ENCODE peak calls at places on chromosomes 3 and 15, in nine cellular contexts. One of them, this sample, is unnamed.

GRCh38 chr15:58738051-58738707 is 11.3 kb downstream of the ADAM10 start:
- DNase-seq in EL: peak
- DNase-seq in CD8-positive, alpha-beta memory T cell: no peak
- DNase-seq in activated CD8-positive, alpha-beta memory T cell treated with anti-CD3 and anti-CD28 coated beads for 48 hours: no peak
- DNase-seq in GM20000: no peak
- DNase-seq in RCC 7860: no peak
- DNase-seq in tibial nerve: no peak
- DNase-seq in stimulated activated CD4-positive, alpha-beta T cell treated with anti-CD3 and anti-CD28 coated beads, Interleukin-15, amount 100 ng/mL, for 1 hour: no peak
- DNase-seq in H7: no peak
- DNase-seq in this sample: no peak

GRCh38 chr3:20190991-20191390 is 5.0 kb upstream of the SGO1 start:
- DNase-seq in EL: no peak
- DNase-seq in CD8-positive, alpha-beta memory T cell: no peak
- DNase-seq in activated CD8-positive, alpha-beta memory T cell treated with anti-CD3 and anti-CD28 coated beads for 48 hours: no peak
- DNase-seq in GM20000: no peak
- DNase-seq in RCC 7860: no peak
- DNase-seq in tibial nerve: no peak
- DNase-seq in stimulated activated CD4-positive, alpha-beta T cell treated with anti-CD3 and anti-CD28 coated beads, Interleukin-15, amount 100 ng/mL, for 1 hour: no peak
- DNase-seq in H7: no peak
- DNase-seq in this sample: no peak

GRCh38 chr3:183818706-183819624 is 6.4 kb downstream of the MAP6D1 start:
- DNase-seq in EL: no peak
- DNase-seq in CD8-positive, alpha-beta memory T cell: no peak
- DNase-seq in activated CD8-positive, alpha-beta memory T cell treated with anti-CD3 and anti-CD28 coated beads for 48 hours: no peak
- DNase-seq in GM20000: no peak
- DNase-seq in RCC 7860: no peak
- DNase-seq in tibial nerve: no peak
- DNase-seq in stimulated activated CD4-positive, alpha-beta T cell treated with anti-CD3 and anti-CD28 coated beads, Interleukin-15, amount 100 ng/mL, for 1 hour: no peak
- DNase-seq in H7: peak
- DNase-seq in this sample: no peak

GRCh38 chr3:4963669-4964589 is 15.3 kb upstream of the BHLHE40 start:
- DNase-seq in EL: peak
- DNase-seq in CD8-positive, alpha-beta memory T cell: no peak
- DNase-seq in activated CD8-positive, alpha-beta memory T cell treated with anti-CD3 and anti-CD28 coated beads for 48 hours: no peak
- DNase-seq in GM20000: no peak
- DNase-seq in RCC 7860: no peak
- DNase-seq in tibial nerve: no peak
- DNase-seq in stimulated activated CD4-positive, alpha-beta T cell treated with anti-CD3 and anti-CD28 coated beads, Interleukin-15, amount 100 ng/mL, for 1 hour: no peak
- DNase-seq in H7: no peak
- DNase-seq in this sample: no peak

GRCh38 chr15:71647479-71647792 is 162.9 kb upstream of the NR2E3 start:
- DNase-seq in EL: no peak
- DNase-seq in CD8-positive, alpha-beta memory T cell: no peak
- DNase-seq in activated CD8-positive, alpha-beta memory T cell treated with anti-CD3 and anti-CD28 coated beads for 48 hours: no peak
- DNase-seq in GM20000: no peak
- DNase-seq in RCC 7860: no peak
- DNase-seq in tibial nerve: no peak
- DNase-seq in stimulated activated CD4-positive, alpha-beta T cell treated with anti-CD3 and anti-CD28 coated beads, Interleukin-15, amount 100 ng/mL, for 1 hour: no peak
- DNase-seq in H7: no peak
- DNase-seq in this sample: no peak

GRCh38 chr15:89167267-89168176 is 53.9 kb downstream of the RLBP1 start:
- DNase-seq in EL: peak
- DNase-seq in CD8-positive, alpha-beta memory T cell: no peak
- DNase-seq in activated CD8-positive, alpha-beta memory T cell treated with anti-CD3 and anti-CD28 coated beads for 48 hours: peak
- DNase-seq in GM20000: peak
- DNase-seq in RCC 7860: peak
- DNase-seq in tibial nerve: no peak
- DNase-seq in stimulated activated CD4-positive, alpha-beta T cell treated with anti-CD3 and anti-CD28 coated beads, Interleukin-15, amount 100 ng/mL, for 1 hour: no peak
- DNase-seq in H7: no peak
- DNase-seq in this sample: no peak

GRCh38 chr3:107630779-107631178 is 108.0 kb downstream of the BBX start:
- DNase-seq in EL: peak
- DNase-seq in CD8-positive, alpha-beta memory T cell: no peak
- DNase-seq in activated CD8-positive, alpha-beta memory T cell treated with anti-CD3 and anti-CD28 coated beads for 48 hours: no peak
- DNase-seq in GM20000: no peak
- DNase-seq in RCC 7860: no peak
- DNase-seq in tibial nerve: no peak
- DNase-seq in stimulated activated CD4-positive, alpha-beta T cell treated with anti-CD3 and anti-CD28 coated beads, Interleukin-15, amount 100 ng/mL, for 1 hour: no peak
- DNase-seq in H7: no peak
- DNase-seq in this sample: no peak

GRCh38 chr15:88911766-88912118 is 1.4 kb downstream of the MFGE8 start:
- DNase-seq in EL: no peak
- DNase-seq in CD8-positive, alpha-beta memory T cell: no peak
- DNase-seq in activated CD8-positive, alpha-beta memory T cell treated with anti-CD3 and anti-CD28 coated beads for 48 hours: no peak
- DNase-seq in GM20000: peak
- DNase-seq in RCC 7860: peak
- DNase-seq in tibial nerve: no peak
- DNase-seq in stimulated activated CD4-positive, alpha-beta T cell treated with anti-CD3 and anti-CD28 coated beads, Interleukin-15, amount 100 ng/mL, for 1 hour: no peak
- DNase-seq in H7: peak
- DNase-seq in this sample: no peak

GRCh38 chr15:81292516-81293001 is 31.4 kb downstream of the STARD5 start:
- DNase-seq in EL: no peak
- DNase-seq in CD8-positive, alpha-beta memory T cell: no peak
- DNase-seq in activated CD8-positive, alpha-beta memory T cell treated with anti-CD3 and anti-CD28 coated beads for 48 hours: no peak
- DNase-seq in GM20000: peak
- DNase-seq in RCC 7860: no peak
- DNase-seq in tibial nerve: no peak
- DNase-seq in stimulated activated CD4-positive, alpha-beta T cell treated with anti-CD3 and anti-CD28 coated beads, Interleukin-15, amount 100 ng/mL, for 1 hour: no peak
- DNase-seq in H7: no peak
- DNase-seq in this sample: no peak

GRCh38 chr3:151675858-151676615 is 57.7 kb upstream of the AADACL2 start:
- DNase-seq in EL: no peak
- DNase-seq in CD8-positive, alpha-beta memory T cell: no peak
- DNase-seq in activated CD8-positive, alpha-beta memory T cell treated with anti-CD3 and anti-CD28 coated beads for 48 hours: no peak
- DNase-seq in GM20000: no peak
- DNase-seq in RCC 7860: no peak
- DNase-seq in tibial nerve: no peak
- DNase-seq in stimulated activated CD4-positive, alpha-beta T cell treated with anti-CD3 and anti-CD28 coated beads, Interleukin-15, amount 100 ng/mL, for 1 hour: no peak
- DNase-seq in H7: no peak
- DNase-seq in this sample: no peak

GRCh38 chr3:5826467-5826866 is 639.0 kb downstream of the EDEM1 start:
- DNase-seq in EL: no peak
- DNase-seq in CD8-positive, alpha-beta memory T cell: no peak
- DNase-seq in activated CD8-positive, alpha-beta memory T cell treated with anti-CD3 and anti-CD28 coated beads for 48 hours: no peak
- DNase-seq in GM20000: no peak
- DNase-seq in RCC 7860: no peak
- DNase-seq in tibial nerve: no peak
- DNase-seq in stimulated activated CD4-positive, alpha-beta T cell treated with anti-CD3 and anti-CD28 coated beads, Interleukin-15, amount 100 ng/mL, for 1 hour: no peak
- DNase-seq in H7: no peak
- DNase-seq in this sample: no peak

GRCh38 chr15:25862469-25863066 is 559 bp downstream of the ATP10A start:
- DNase-seq in EL: peak
- DNase-seq in CD8-positive, alpha-beta memory T cell: peak
- DNase-seq in activated CD8-positive, alpha-beta memory T cell treated with anti-CD3 and anti-CD28 coated beads for 48 hours: no peak
- DNase-seq in GM20000: peak
- DNase-seq in RCC 7860: no peak
- DNase-seq in tibial nerve: no peak
- DNase-seq in stimulated activated CD4-positive, alpha-beta T cell treated with anti-CD3 and anti-CD28 coated beads, Interleukin-15, amount 100 ng/mL, for 1 hour: peak
- DNase-seq in H7: peak
- DNase-seq in this sample: peak

GRCh38 chr3:117962750-117963149 is 1071.9 kb downstream of the IGSF11 start:
- DNase-seq in EL: peak
- DNase-seq in CD8-positive, alpha-beta memory T cell: no peak
- DNase-seq in activated CD8-positive, alpha-beta memory T cell treated with anti-CD3 and anti-CD28 coated beads for 48 hours: no peak
- DNase-seq in GM20000: no peak
- DNase-seq in RCC 7860: no peak
- DNase-seq in tibial nerve: no peak
- DNase-seq in stimulated activated CD4-positive, alpha-beta T cell treated with anti-CD3 and anti-CD28 coated beads, Interleukin-15, amount 100 ng/mL, for 1 hour: no peak
- DNase-seq in H7: no peak
- DNase-seq in this sample: no peak

GRCh38 chr15:66803182-66803729 is 101.2 kb downstream of the SMAD6 start:
- DNase-seq in EL: peak
- DNase-seq in CD8-positive, alpha-beta memory T cell: no peak
- DNase-seq in activated CD8-positive, alpha-beta memory T cell treated with anti-CD3 and anti-CD28 coated beads for 48 hours: no peak
- DNase-seq in GM20000: no peak
- DNase-seq in RCC 7860: peak
- DNase-seq in tibial nerve: peak
- DNase-seq in stimulated activated CD4-positive, alpha-beta T cell treated with anti-CD3 and anti-CD28 coated beads, Interleukin-15, amount 100 ng/mL, for 1 hour: no peak
- DNase-seq in H7: peak
- DNase-seq in this sample: peak

GRCh38 chr3:8869613-8870012 is 93.7 kb downstream of the RAD18 start:
- DNase-seq in EL: peak
- DNase-seq in CD8-positive, alpha-beta memory T cell: no peak
- DNase-seq in activated CD8-positive, alpha-beta memory T cell treated with anti-CD3 and anti-CD28 coated beads for 48 hours: no peak
- DNase-seq in GM20000: no peak
- DNase-seq in RCC 7860: peak
- DNase-seq in tibial nerve: no peak
- DNase-seq in stimulated activated CD4-positive, alpha-beta T cell treated with anti-CD3 and anti-CD28 coated beads, Interleukin-15, amount 100 ng/mL, for 1 hour: no peak
- DNase-seq in H7: no peak
- DNase-seq in this sample: no peak

GRCh38 chr15:44034933-44035624 is 160.0 kb downstream of the FRMD5 start:
- DNase-seq in EL: peak
- DNase-seq in CD8-positive, alpha-beta memory T cell: no peak
- DNase-seq in activated CD8-positive, alpha-beta memory T cell treated with anti-CD3 and anti-CD28 coated beads for 48 hours: no peak
- DNase-seq in GM20000: no peak
- DNase-seq in RCC 7860: peak
- DNase-seq in tibial nerve: no peak
- DNase-seq in stimulated activated CD4-positive, alpha-beta T cell treated with anti-CD3 and anti-CD28 coated beads, Interleukin-15, amount 100 ng/mL, for 1 hour: no peak
- DNase-seq in H7: no peak
- DNase-seq in this sample: no peak

GRCh38 chr15:45268135-45268534 is 16.1 kb downstream of the SLC28A2 start:
- DNase-seq in EL: peak
- DNase-seq in CD8-positive, alpha-beta memory T cell: no peak
- DNase-seq in activated CD8-positive, alpha-beta memory T cell treated with anti-CD3 and anti-CD28 coated beads for 48 hours: no peak
- DNase-seq in GM20000: no peak
- DNase-seq in RCC 7860: no peak
- DNase-seq in tibial nerve: no peak
- DNase-seq in stimulated activated CD4-positive, alpha-beta T cell treated with anti-CD3 and anti-CD28 coated beads, Interleukin-15, amount 100 ng/mL, for 1 hour: no peak
- DNase-seq in H7: peak
- DNase-seq in this sample: no peak

GRCh38 chr15:68337826-68338225 is 60.3 kb downstream of the FEM1B start:
- DNase-seq in EL: peak
- DNase-seq in CD8-positive, alpha-beta memory T cell: no peak
- DNase-seq in activated CD8-positive, alpha-beta memory T cell treated with anti-CD3 and anti-CD28 coated beads for 48 hours: no peak
- DNase-seq in GM20000: no peak
- DNase-seq in RCC 7860: no peak
- DNase-seq in tibial nerve: no peak
- DNase-seq in stimulated activated CD4-positive, alpha-beta T cell treated with anti-CD3 and anti-CD28 coated beads, Interleukin-15, amount 100 ng/mL, for 1 hour: no peak
- DNase-seq in H7: no peak
- DNase-seq in this sample: no peak

GRCh38 chr3:170560296-170560695 is 25.6 kb downstream of the SLC7A14 start:
- DNase-seq in EL: peak
- DNase-seq in CD8-positive, alpha-beta memory T cell: no peak
- DNase-seq in activated CD8-positive, alpha-beta memory T cell treated with anti-CD3 and anti-CD28 coated beads for 48 hours: no peak
- DNase-seq in GM20000: no peak
- DNase-seq in RCC 7860: no peak
- DNase-seq in tibial nerve: no peak
- DNase-seq in stimulated activated CD4-positive, alpha-beta T cell treated with anti-CD3 and anti-CD28 coated beads, Interleukin-15, amount 100 ng/mL, for 1 hour: no peak
- DNase-seq in H7: no peak
- DNase-seq in this sample: no peak

GRCh38 chr3:137771401-137772230 is 7.5 kb downstream of the SOX14 start:
- DNase-seq in EL: no peak
- DNase-seq in CD8-positive, alpha-beta memory T cell: no peak
- DNase-seq in activated CD8-positive, alpha-beta memory T cell treated with anti-CD3 and anti-CD28 coated beads for 48 hours: no peak
- DNase-seq in GM20000: no peak
- DNase-seq in RCC 7860: no peak
- DNase-seq in tibial nerve: no peak
- DNase-seq in stimulated activated CD4-positive, alpha-beta T cell treated with anti-CD3 and anti-CD28 coated beads, Interleukin-15, amount 100 ng/mL, for 1 hour: no peak
- DNase-seq in H7: peak
- DNase-seq in this sample: no peak

GRCh38 chr3:64740232-64740631 is 52.4 kb upstream of the ADAMTS9 start:
- DNase-seq in EL: no peak
- DNase-seq in CD8-positive, alpha-beta memory T cell: no peak
- DNase-seq in activated CD8-positive, alpha-beta memory T cell treated with anti-CD3 and anti-CD28 coated beads for 48 hours: no peak
- DNase-seq in GM20000: no peak
- DNase-seq in RCC 7860: no peak
- DNase-seq in tibial nerve: no peak
- DNase-seq in stimulated activated CD4-positive, alpha-beta T cell treated with anti-CD3 and anti-CD28 coated beads, Interleukin-15, amount 100 ng/mL, for 1 hour: no peak
- DNase-seq in H7: no peak
- DNase-seq in this sample: no peak

GRCh38 chr3:87298111-87298718 is 21.8 kb upstream of the POU1F1 start:
- DNase-seq in EL: peak
- DNase-seq in CD8-positive, alpha-beta memory T cell: peak
- DNase-seq in activated CD8-positive, alpha-beta memory T cell treated with anti-CD3 and anti-CD28 coated beads for 48 hours: no peak
- DNase-seq in GM20000: peak
- DNase-seq in RCC 7860: peak
- DNase-seq in tibial nerve: no peak
- DNase-seq in stimulated activated CD4-positive, alpha-beta T cell treated with anti-CD3 and anti-CD28 coated beads, Interleukin-15, amount 100 ng/mL, for 1 hour: no peak
- DNase-seq in H7: peak
- DNase-seq in this sample: no peak

GRCh38 chr15:74345051-74345450 is 22.4 kb downstream of the CYP11A1 start:
- DNase-seq in EL: peak
- DNase-seq in CD8-positive, alpha-beta memory T cell: no peak
- DNase-seq in activated CD8-positive, alpha-beta memory T cell treated with anti-CD3 and anti-CD28 coated beads for 48 hours: no peak
- DNase-seq in GM20000: no peak
- DNase-seq in RCC 7860: peak
- DNase-seq in tibial nerve: no peak
- DNase-seq in stimulated activated CD4-positive, alpha-beta T cell treated with anti-CD3 and anti-CD28 coated beads, Interleukin-15, amount 100 ng/mL, for 1 hour: no peak
- DNase-seq in H7: no peak
- DNase-seq in this sample: no peak

GRCh38 chr3:127204841-127205582 is 12.1 kb downstream of the PRR23E start:
- DNase-seq in EL: no peak
- DNase-seq in CD8-positive, alpha-beta memory T cell: no peak
- DNase-seq in activated CD8-positive, alpha-beta memory T cell treated with anti-CD3 and anti-CD28 coated beads for 48 hours: no peak
- DNase-seq in GM20000: no peak
- DNase-seq in RCC 7860: no peak
- DNase-seq in tibial nerve: no peak
- DNase-seq in stimulated activated CD4-positive, alpha-beta T cell treated with anti-CD3 and anti-CD28 coated beads, Interleukin-15, amount 100 ng/mL, for 1 hour: no peak
- DNase-seq in H7: peak
- DNase-seq in this sample: no peak

GRCh38 chr15:96181873-96182301 is 148.6 kb upstream of the NR2F2 start:
- DNase-seq in EL: peak
- DNase-seq in CD8-positive, alpha-beta memory T cell: no peak
- DNase-seq in activated CD8-positive, alpha-beta memory T cell treated with anti-CD3 and anti-CD28 coated beads for 48 hours: no peak
- DNase-seq in GM20000: no peak
- DNase-seq in RCC 7860: no peak
- DNase-seq in tibial nerve: peak
- DNase-seq in stimulated activated CD4-positive, alpha-beta T cell treated with anti-CD3 and anti-CD28 coated beads, Interleukin-15, amount 100 ng/mL, for 1 hour: no peak
- DNase-seq in H7: no peak
- DNase-seq in this sample: no peak

GRCh38 chr15:36808401-36809160 is 229.2 kb downstream of the CDIN1 start:
- DNase-seq in EL: no peak
- DNase-seq in CD8-positive, alpha-beta memory T cell: no peak
- DNase-seq in activated CD8-positive, alpha-beta memory T cell treated with anti-CD3 and anti-CD28 coated beads for 48 hours: no peak
- DNase-seq in GM20000: no peak
- DNase-seq in RCC 7860: no peak
- DNase-seq in tibial nerve: no peak
- DNase-seq in stimulated activated CD4-positive, alpha-beta T cell treated with anti-CD3 and anti-CD28 coated beads, Interleukin-15, amount 100 ng/mL, for 1 hour: no peak
- DNase-seq in H7: no peak
- DNase-seq in this sample: no peak

GRCh38 chr3:146072061-146072460 is 88.9 kb downstream of the PLOD2 start:
- DNase-seq in EL: no peak
- DNase-seq in CD8-positive, alpha-beta memory T cell: no peak
- DNase-seq in activated CD8-positive, alpha-beta memory T cell treated with anti-CD3 and anti-CD28 coated beads for 48 hours: no peak
- DNase-seq in GM20000: no peak
- DNase-seq in RCC 7860: no peak
- DNase-seq in tibial nerve: no peak
- DNase-seq in stimulated activated CD4-positive, alpha-beta T cell treated with anti-CD3 and anti-CD28 coated beads, Interleukin-15, amount 100 ng/mL, for 1 hour: no peak
- DNase-seq in H7: no peak
- DNase-seq in this sample: no peak

GRCh38 chr3:126451511-126451910 is 24.2 kb downstream of the ZXDC start:
- DNase-seq in EL: no peak
- DNase-seq in CD8-positive, alpha-beta memory T cell: no peak
- DNase-seq in activated CD8-positive, alpha-beta memory T cell treated with anti-CD3 and anti-CD28 coated beads for 48 hours: no peak
- DNase-seq in GM20000: no peak
- DNase-seq in RCC 7860: no peak
- DNase-seq in tibial nerve: no peak
- DNase-seq in stimulated activated CD4-positive, alpha-beta T cell treated with anti-CD3 and anti-CD28 coated beads, Interleukin-15, amount 100 ng/mL, for 1 hour: no peak
- DNase-seq in H7: no peak
- DNase-seq in this sample: no peak

GRCh38 chr3:74613566-74613965 is 893 bp downstream of the CNTN3 start:
- DNase-seq in EL: peak
- DNase-seq in CD8-positive, alpha-beta memory T cell: no peak
- DNase-seq in activated CD8-positive, alpha-beta memory T cell treated with anti-CD3 and anti-CD28 coated beads for 48 hours: no peak
- DNase-seq in GM20000: no peak
- DNase-seq in RCC 7860: no peak
- DNase-seq in tibial nerve: no peak
- DNase-seq in stimulated activated CD4-positive, alpha-beta T cell treated with anti-CD3 and anti-CD28 coated beads, Interleukin-15, amount 100 ng/mL, for 1 hour: no peak
- DNase-seq in H7: peak
- DNase-seq in this sample: no peak

GRCh38 chr3:188526057-188526456 is 372.1 kb downstream of the LPP start:
- DNase-seq in EL: peak
- DNase-seq in CD8-positive, alpha-beta memory T cell: no peak
- DNase-seq in activated CD8-positive, alpha-beta memory T cell treated with anti-CD3 and anti-CD28 coated beads for 48 hours: no peak
- DNase-seq in GM20000: no peak
- DNase-seq in RCC 7860: no peak
- DNase-seq in tibial nerve: no peak
- DNase-seq in stimulated activated CD4-positive, alpha-beta T cell treated with anti-CD3 and anti-CD28 coated beads, Interleukin-15, amount 100 ng/mL, for 1 hour: no peak
- DNase-seq in H7: no peak
- DNase-seq in this sample: no peak

GRCh38 chr15:53522878-53523455 is 236.5 kb downstream of the WDR72 start:
- DNase-seq in EL: no peak
- DNase-seq in CD8-positive, alpha-beta memory T cell: no peak
- DNase-seq in activated CD8-positive, alpha-beta memory T cell treated with anti-CD3 and anti-CD28 coated beads for 48 hours: no peak
- DNase-seq in GM20000: no peak
- DNase-seq in RCC 7860: peak
- DNase-seq in tibial nerve: no peak
- DNase-seq in stimulated activated CD4-positive, alpha-beta T cell treated with anti-CD3 and anti-CD28 coated beads, Interleukin-15, amount 100 ng/mL, for 1 hour: no peak
- DNase-seq in H7: no peak
- DNase-seq in this sample: no peak